ENCODE peak calls at places on chromosomes 3 and 15, in ten cellular contexts. W, C, Q, X, V, K, J, O, I and Z are unnamed samples.
A peak's percentile ranks its signal among the peaks of the same experiment; 100 is the strongest.

GRCh38 chr3:142180761-142181362 is 31.5 kb upstream of the TFDP2 start:
- DNase-seq in W (no peak), C (peak; percentile 71), Q (peak; percentile 8), X (peak; percentile 8), V (peak; percentile 51), K (peak; percentile 25), J (peak; percentile 4), O (peak; percentile 28), I (no peak), Z (peak; percentile 34)

GRCh38 chr3:4822568-4822967 is 156.7 kb upstream of the BHLHE40 start:
- DNase-seq in W (no peak), C (no peak), Q (no peak), X (no peak), V (no peak), K (no peak), J (no peak), O (no peak), I (no peak), Z (no peak)

GRCh38 chr15:31975446-31976229 is 54.7 kb upstream of the CHRNA7 start:
- DNase-seq in W (no peak), C (peak; percentile 38), Q (no peak), X (no peak), V (no peak), K (peak; percentile 56), J (no peak), O (no peak), I (no peak), Z (no peak)

GRCh38 chr3:37072892-37073291 is 79.6 kb downstream of the MLH1 start:
- DNase-seq in W (peak; percentile 69), C (no peak), Q (no peak), X (peak; percentile 84), V (peak; percentile 84), K (peak; percentile 32), J (no peak), O (no peak), I (no peak), Z (peak; percentile 91)

GRCh38 chr3:20648921-20649381 is 462.9 kb upstream of the SGO1 start:
- DNase-seq in W (no peak), C (no peak), Q (no peak), X (no peak), V (no peak), K (no peak), J (no peak), O (no peak), I (no peak), Z (no peak)

GRCh38 chr3:2856793-2857135 is 253.4 kb downstream of the IL5RA start:
- DNase-seq in W (no peak), C (no peak), Q (no peak), X (no peak), V (no peak), K (no peak), J (no peak), O (no peak), I (no peak), Z (no peak)

GRCh38 chr3:183428140-183429023 is at the start of gene MCF2L2:
- DNase-seq in W (no peak), C (peak; percentile 93), Q (peak; percentile 38), X (peak; percentile 9), V (peak; percentile 36), K (peak; percentile 56), J (peak; percentile 16), O (no peak), I (no peak), Z (peak; percentile 54)

GRCh38 chr15:90101969-90102890 is at the start of gene IDH2:
- DNase-seq in W (peak; percentile 74), C (peak; percentile 93), Q (peak; percentile 67), X (peak; percentile 82), V (peak; percentile 87), K (peak; percentile 87), J (peak; percentile 38), O (peak; percentile 48), I (no peak), Z (peak; percentile 88)

GRCh38 chr15:70196314-70197291 is 98.9 kb upstream of the TLE3 start:
- DNase-seq in W (peak; percentile 88), C (peak; percentile 91), Q (no peak), X (peak; percentile 96), V (no peak), K (peak; percentile 60), J (no peak), O (peak; percentile 89), I (no peak), Z (peak; percentile 34)

GRCh38 chr3:161349529-161350278 is 21.6 kb downstream of the SPTSSB start:
- DNase-seq in W (no peak), C (peak; percentile 33), Q (peak; percentile 2), X (peak; percentile 52), V (no peak), K (no peak), J (peak; percentile 90), O (peak; percentile 18), I (no peak), Z (no peak)

GRCh38 chr3:64459711-64460110 is 228.1 kb downstream of the ADAMTS9 start:
- DNase-seq in W (no peak), C (no peak), Q (no peak), X (no peak), V (no peak), K (no peak), J (no peak), O (no peak), I (no peak), Z (no peak)

GRCh38 chr3:39052613-39053012 is 797 bp downstream of the WDR48 start:
- DNase-seq in W (no peak), C (peak; percentile 8), Q (peak; percentile 18), X (no peak), V (no peak), K (no peak), J (no peak), O (no peak), I (no peak), Z (no peak)

DNA sequence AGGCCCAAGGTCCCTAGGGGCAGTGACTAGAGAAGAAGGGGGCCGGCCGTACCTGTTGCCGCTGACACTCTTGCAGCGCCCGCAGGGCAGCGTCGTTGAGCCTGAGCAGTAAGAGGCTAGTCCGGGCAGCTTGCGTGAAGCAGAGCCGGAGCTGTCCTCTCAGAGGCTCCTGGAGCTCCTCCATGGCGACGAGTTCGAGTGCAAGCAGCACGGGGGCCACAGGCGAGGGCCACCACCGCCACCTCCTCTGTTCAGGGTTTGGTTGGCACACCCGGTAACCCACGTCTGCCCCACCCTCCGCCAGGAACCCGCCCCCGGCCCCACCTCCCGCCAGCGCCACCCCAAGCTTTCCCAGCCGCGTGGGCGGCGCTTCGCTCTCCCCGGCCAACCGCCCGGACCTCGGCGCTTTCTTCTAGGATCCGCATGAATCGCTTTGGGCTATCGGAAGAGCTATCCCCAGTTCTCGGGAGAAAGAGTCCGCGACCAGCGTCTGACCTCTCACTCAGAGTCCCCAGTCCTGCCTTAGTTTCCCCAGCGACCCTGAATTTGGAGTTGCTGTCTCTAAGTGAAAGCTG is at the start of gene ELL3:
- DNase-seq in W (peak; percentile 79), C (peak; percentile 80), Q (peak; percentile 65), X (peak; percentile 83), V (no peak), K (peak; percentile 91), J (peak; percentile 69), O (peak; percentile 56), I (peak; percentile 76), Z (peak; percentile 84)
- TF ChIP-seq CTCF in W (no peak), C (no peak), Q (no peak), X (no peak), V (no peak), K (no peak), J (no peak), O (peak; percentile 4), I (no peak), Z (no peak)

GRCh38 chr3:128480717-128481437 is 12.1 kb downstream of the GATA2 start:
- DNase-seq in W (no peak), C (no peak), Q (no peak), X (no peak), V (no peak), K (no peak), J (no peak), O (no peak), I (no peak), Z (no peak)

GRCh38 chr3:128483657-128484403 is 9.2 kb downstream of the GATA2 start:
- DNase-seq in W (no peak), C (peak; percentile 66), Q (no peak), X (no peak), V (peak; percentile 61), K (no peak), J (no peak), O (no peak), I (no peak), Z (no peak)

GRCh38 chr3:128482857-128483656 is 9.9 kb downstream of the GATA2 start:
- DNase-seq in W (no peak), C (peak; percentile 57), Q (no peak), X (no peak), V (peak; percentile 99), K (no peak), J (no peak), O (no peak), I (no peak), Z (no peak)

GRCh38 chr3:128481438-128481942 is 11.5 kb downstream of the GATA2 start:
- DNase-seq in W (no peak), C (no peak), Q (no peak), X (no peak), V (peak; percentile 53), K (no peak), J (no peak), O (no peak), I (no peak), Z (no peak)

GRCh38 chr3:128482175-128482856 is 10.7 kb downstream of the GATA2 start:
- DNase-seq in W (no peak), C (no peak), Q (no peak), X (no peak), V (peak; percentile 48), K (no peak), J (no peak), O (no peak), I (no peak), Z (no peak)
- H3K27me3 ChIP-seq in W (peaks cover 81% of the 10 kb centered on the region), C (peaks cover 100% of the 10 kb centered on the region), Q (no peaks in the 10 kb centered on the region), X (no peaks in the 10 kb centered on the region), V (no peaks in the 10 kb centered on the region), K (peaks cover 97% of the 10 kb centered on the region), J (no peaks in the 10 kb centered on the region), O (no peaks in the 10 kb centered on the region), I (no peaks in the 10 kb centered on the region), Z (peaks cover 32% of the 10 kb centered on the region)

GRCh38 chr3:177465243-177465642 is 268.0 kb upstream of the TBL1XR1 start:
- DNase-seq in W (no peak), C (no peak), Q (no peak), X (peak; percentile 91), V (no peak), K (peak; percentile 47), J (no peak), O (no peak), I (no peak), Z (peak; percentile 59)
- TF ChIP-seq POLR2AphosphoS5 in W (no peak), C (no peak), Q (no peak), X (peak; percentile 94), V (no peak), K (peak; percentile 48), J (no peak), O (no peak), I (no peak), Z (no peak)

DNA sequence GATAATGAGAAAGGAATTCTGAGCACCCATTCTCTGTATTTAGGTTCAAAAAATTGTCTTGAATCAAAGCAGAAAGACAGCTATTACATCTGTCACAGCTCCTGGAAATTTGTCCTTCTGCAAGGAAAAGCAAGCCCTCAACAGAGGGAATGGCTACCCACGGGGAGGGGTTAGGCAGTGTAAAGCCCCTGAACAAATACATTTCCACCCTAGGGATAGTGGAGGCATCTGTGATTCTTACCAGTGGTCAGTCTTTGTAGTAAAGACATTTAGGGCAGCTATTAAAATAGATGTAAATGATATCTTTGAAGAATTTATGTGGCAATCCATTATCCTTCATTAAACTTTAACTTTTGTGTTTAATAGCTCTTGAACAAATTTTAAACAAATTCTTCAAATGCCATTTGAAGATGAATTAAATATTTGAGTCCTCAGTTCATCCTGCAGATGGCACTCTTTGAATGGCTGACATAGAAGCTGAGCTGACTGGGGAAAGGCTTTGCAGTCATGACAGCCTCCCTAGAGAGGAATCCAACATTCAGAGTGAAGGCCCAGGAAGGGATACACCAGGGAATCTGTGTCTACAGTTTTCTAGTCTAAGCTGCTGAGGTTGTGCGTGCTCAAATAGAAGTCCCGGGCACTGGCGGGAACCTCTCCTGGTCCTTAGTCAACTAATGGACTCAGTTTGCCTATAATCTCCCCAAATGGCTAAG is 359.7 kb upstream of the ROPN1 start:
- DNase-seq in W (no peak), C (peak; percentile 90), Q (no peak), X (peak; percentile 19), V (peak; percentile 61), K (no peak), J (peak; percentile 31), O (peak; percentile 39), I (peak; percentile 17), Z (no peak)
- TF ChIP-seq CTCF in W (peak; percentile 57), C (peak; percentile 89), Q (peak; percentile 22), X (peak; percentile 73), V (peak; percentile 38), K (peak; percentile 66), J (peak; percentile 31), O (peak; percentile 61), I (peak; percentile 73), Z (peak; percentile 42)